ENCODE peak calls at places on chromosomes 13 and 19, in five cellular contexts. One of them, this sample, is unnamed.

GRCh38 chr19:23777216-23777615 is 18.5 kb upstream of the ZNF681 start:
- DNase-seq in A549: no peak
- DNase-seq in H1: no peak
- DNase-seq in HepG2: no peak
- DNase-seq in GM12878: no peak
- DNase-seq in this sample: no peak

GRCh38 chr19:45468159-45468651 is 409 bp downstream of the FOSB start:
- DNase-seq in A549: no peak
- DNase-seq in H1: no peak
- DNase-seq in HepG2: no peak
- DNase-seq in GM12878: no peak
- DNase-seq in this sample: no peak

GRCh38 chr13:40442826-40443225 is 223.6 kb downstream of the FOXO1 start:
- DNase-seq in A549: no peak
- DNase-seq in H1: no peak
- DNase-seq in HepG2: peak
- DNase-seq in GM12878: no peak
- DNase-seq in this sample: no peak

GRCh38 chr13:68081051-68081450 is 850.9 kb upstream of the PCDH9 start:
- DNase-seq in A549: no peak
- DNase-seq in H1: no peak
- DNase-seq in HepG2: no peak
- DNase-seq in GM12878: no peak
- DNase-seq in this sample: no peak

GRCh38 chr19:33468361-33469170 is 53.0 kb downstream of the PEPD start:
- DNase-seq in A549: no peak
- DNase-seq in H1: no peak
- DNase-seq in HepG2: no peak
- DNase-seq in GM12878: no peak
- DNase-seq in this sample: peak

GRCh38 chr13:106033634-106034033 is 501.8 kb downstream of the EFNB2 start:
- DNase-seq in A549: peak
- DNase-seq in H1: no peak
- DNase-seq in HepG2: peak
- DNase-seq in GM12878: no peak
- DNase-seq in this sample: no peak

GRCh38 chr19:58409010-58409790 is 751 bp downstream of the ZNF584 start:
- DNase-seq in A549: peak
- DNase-seq in H1: no peak
- DNase-seq in HepG2: no peak
- DNase-seq in GM12878: no peak
- DNase-seq in this sample: peak

GRCh38 chr19:4374451-4375163 is 25.7 kb downstream of the SH3GL1 start:
- DNase-seq in A549: peak
- DNase-seq in H1: no peak
- DNase-seq in HepG2: peak
- DNase-seq in GM12878: no peak
- DNase-seq in this sample: peak

GRCh38 chr13:41650706-41651105 is 193.4 kb downstream of the RGCC start:
- DNase-seq in A549: no peak
- DNase-seq in H1: no peak
- DNase-seq in HepG2: no peak
- DNase-seq in GM12878: no peak
- DNase-seq in this sample: no peak

GRCh38 chr19:35093941-35094647 is 21.5 kb upstream of the FXYD3 start:
- DNase-seq in A549: no peak
- DNase-seq in H1: no peak
- DNase-seq in HepG2: no peak
- DNase-seq in GM12878: no peak
- DNase-seq in this sample: no peak

GRCh38 chr13:66040506-66040905 is 1189.6 kb downstream of the PCDH9 start:
- DNase-seq in A549: no peak
- DNase-seq in H1: no peak
- DNase-seq in HepG2: no peak
- DNase-seq in GM12878: no peak
- DNase-seq in this sample: no peak

GRCh38 chr13:33169273-33169980 is 116.1 kb downstream of the STARD13 start:
- DNase-seq in A549: no peak
- DNase-seq in H1: no peak
- DNase-seq in HepG2: no peak
- DNase-seq in GM12878: no peak
- DNase-seq in this sample: no peak

GRCh38 chr13:98915563-98916348 is 62.1 kb downstream of the DOCK9 start:
- DNase-seq in A549: no peak
- DNase-seq in H1: no peak
- DNase-seq in HepG2: no peak
- DNase-seq in GM12878: no peak
- DNase-seq in this sample: no peak

GRCh38 chr13:85588359-85588758 is 210.9 kb downstream of the SLITRK6 start:
- DNase-seq in A549: no peak
- DNase-seq in H1: no peak
- DNase-seq in HepG2: no peak
- DNase-seq in GM12878: no peak
- DNase-seq in this sample: no peak

GRCh38 chr19:6717441-6717971 is 2.9 kb downstream of the C3 start:
- DNase-seq in A549: peak
- DNase-seq in H1: no peak
- DNase-seq in HepG2: no peak
- DNase-seq in GM12878: no peak
- DNase-seq in this sample: no peak

GRCh38 chr19:17114414-17114831 is 38.8 kb downstream of the MYO9B start:
- DNase-seq in A549: no peak
- DNase-seq in H1: no peak
- DNase-seq in HepG2: no peak
- DNase-seq in GM12878: no peak
- DNase-seq in this sample: no peak

GRCh38 chr19:22533761-22534160 is 100.4 kb upstream of the ZNF492 start:
- DNase-seq in A549: no peak
- DNase-seq in H1: no peak
- DNase-seq in HepG2: no peak
- DNase-seq in GM12878: no peak
- DNase-seq in this sample: no peak

GRCh38 chr13:114142640-114143490 is 10.4 kb upstream of the RASA3 start:
- DNase-seq in A549: no peak
- DNase-seq in H1: no peak
- DNase-seq in HepG2: no peak
- DNase-seq in GM12878: no peak
- DNase-seq in this sample: peak

GRCh38 chr19:45117666-45118065 is 24.7 kb downstream of the PPP1R37 start:
- DNase-seq in A549: no peak
- DNase-seq in H1: no peak
- DNase-seq in HepG2: no peak
- DNase-seq in GM12878: no peak
- DNase-seq in this sample: no peak

GRCh38 chr19:14059093-14059480 is 2.8 kb downstream of the PALM3 start:
- DNase-seq in A549: no peak
- DNase-seq in H1: no peak
- DNase-seq in HepG2: no peak
- DNase-seq in GM12878: no peak
- DNase-seq in this sample: peak

GRCh38 chr13:77213644-77214043 is 113.2 kb downstream of the MYCBP2 start:
- DNase-seq in A549: peak
- DNase-seq in H1: no peak
- DNase-seq in HepG2: no peak
- DNase-seq in GM12878: no peak
- DNase-seq in this sample: peak

GRCh38 chr13:27172495-27172842 is 858 bp upstream of the USP12 start:
- DNase-seq in A549: peak
- DNase-seq in H1: no peak
- DNase-seq in HepG2: no peak
- DNase-seq in GM12878: no peak
- DNase-seq in this sample: peak

GRCh38 chr19:47469719-47470118 is 2.0 kb downstream of the SLC8A2 start:
- DNase-seq in A549: no peak
- DNase-seq in H1: no peak
- DNase-seq in HepG2: no peak
- DNase-seq in GM12878: no peak
- DNase-seq in this sample: no peak

GRCh38 chr13:21611385-21611784 is 7.4 kb upstream of the MICU2 start:
- DNase-seq in A549: no peak
- DNase-seq in H1: no peak
- DNase-seq in HepG2: no peak
- DNase-seq in GM12878: no peak
- DNase-seq in this sample: no peak

GRCh38 chr19:10393137-10393536 is 10.2 kb downstream of the CDC37 start:
- DNase-seq in A549: no peak
- DNase-seq in H1: no peak
- DNase-seq in HepG2: no peak
- DNase-seq in GM12878: no peak
- DNase-seq in this sample: no peak

DNA sequence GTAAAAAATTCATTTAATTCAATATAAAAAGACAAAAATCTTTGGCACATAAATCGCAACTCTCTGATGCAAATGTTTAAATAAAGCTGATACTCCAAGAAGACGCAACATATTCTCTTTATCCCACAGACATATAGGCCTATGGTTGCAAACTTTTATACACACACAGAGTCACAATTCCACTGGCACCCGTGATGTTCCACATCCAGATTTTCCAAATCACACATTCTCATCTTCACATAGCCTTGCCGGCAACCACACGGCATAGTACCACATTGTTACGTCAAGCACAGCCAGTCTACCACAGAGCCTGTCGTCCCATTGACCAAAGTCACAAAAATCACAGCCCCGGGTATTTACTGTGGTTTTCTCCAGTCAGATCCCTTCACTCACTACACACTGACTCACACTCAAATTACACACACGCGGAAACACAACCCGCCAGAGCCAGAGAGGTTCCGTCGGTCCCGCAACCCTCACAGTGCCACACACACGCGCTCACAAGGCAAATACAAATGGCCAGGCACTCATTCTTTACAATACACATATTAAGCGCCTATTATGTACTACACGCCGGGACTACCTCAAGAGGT is 546 bp upstream of the ZNF546 start:
- DNase-seq in A549: peak
- DNase-seq in H1: no peak
- DNase-seq in HepG2: peak
- DNase-seq in GM12878: peak
- DNase-seq in this sample: peak
- TF ChIP-seq MAX in A549: no peak
- TF ChIP-seq MAX in H1: no peak
- TF ChIP-seq MAX in HepG2: peak
- TF ChIP-seq MAX in GM12878: no peak
- TF ChIP-seq MAX in this sample: no peak

DNA sequence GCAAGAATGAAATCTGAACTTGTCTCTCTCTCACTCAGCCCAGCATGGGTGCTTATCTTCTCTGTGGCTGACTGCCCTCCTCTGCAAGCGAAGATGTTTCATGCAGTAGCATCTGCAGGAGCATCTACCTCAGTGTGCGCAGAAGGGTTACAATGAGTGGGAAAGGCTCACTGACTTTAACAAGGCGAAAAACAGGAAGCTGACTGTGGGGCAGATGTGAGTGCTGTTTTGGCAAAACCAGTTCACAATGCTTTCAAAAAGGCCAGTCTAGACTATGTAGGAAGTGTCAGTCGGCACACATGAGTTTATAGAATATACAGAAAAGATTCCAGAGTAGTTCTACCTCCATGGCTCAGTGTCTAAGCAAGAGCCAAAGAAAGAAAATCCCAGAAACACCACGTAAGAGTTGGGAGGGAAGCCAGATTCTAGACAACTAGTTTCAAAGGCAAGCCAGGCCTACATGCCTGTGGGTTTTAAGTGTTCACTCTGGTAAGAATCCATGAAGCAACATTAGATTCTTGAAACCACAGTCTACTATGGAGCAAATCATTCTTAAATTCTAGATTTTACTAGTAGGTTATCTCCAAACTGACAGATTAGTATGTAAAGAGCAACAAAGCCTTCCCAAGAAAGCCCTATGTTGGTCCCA is 124.5 kb downstream of the ABCC4 start:
- DNase-seq in A549: no peak
- DNase-seq in H1: no peak
- DNase-seq in HepG2: no peak
- DNase-seq in GM12878: no peak
- DNase-seq in this sample: no peak
- TF ChIP-seq HDAC2 in A549: no peak
- TF ChIP-seq HDAC2 in H1: no peak
- TF ChIP-seq HDAC2 in HepG2: no peak
- TF ChIP-seq HDAC2 in GM12878: no peak
- TF ChIP-seq HDAC2 in this sample: no peak

GRCh38 chr19:2385053-2385721 is 25.1 kb downstream of the TMPRSS9 start:
- DNase-seq in A549: peak
- DNase-seq in H1: peak
- DNase-seq in HepG2: peak
- DNase-seq in GM12878: no peak
- DNase-seq in this sample: peak
- TF ChIP-seq MAX in A549: peak
- TF ChIP-seq MAX in H1: peak
- TF ChIP-seq MAX in HepG2: peak
- TF ChIP-seq MAX in GM12878: no peak
- TF ChIP-seq MAX in this sample: peak

GRCh38 chr13:30685320-30685859 is 50.0 kb upstream of the ALOX5AP start:
- DNase-seq in A549: no peak
- DNase-seq in H1: no peak
- DNase-seq in HepG2: no peak
- DNase-seq in GM12878: no peak
- DNase-seq in this sample: no peak

GRCh38 chr13:30689752-30690151 is 45.6 kb upstream of the ALOX5AP start:
- DNase-seq in A549: no peak
- DNase-seq in H1: no peak
- DNase-seq in HepG2: no peak
- DNase-seq in GM12878: no peak
- DNase-seq in this sample: no peak

GRCh38 chr13:30692108-30692507 is 43.2 kb upstream of the ALOX5AP start:
- DNase-seq in A549: no peak
- DNase-seq in H1: no peak
- DNase-seq in HepG2: no peak
- DNase-seq in GM12878: no peak
- DNase-seq in this sample: no peak

GRCh38 chr13:30685987-30686386 is 49.4 kb upstream of the ALOX5AP start:
- DNase-seq in A549: no peak
- DNase-seq in H1: no peak
- DNase-seq in HepG2: no peak
- DNase-seq in GM12878: no peak
- DNase-seq in this sample: no peak

DNA sequence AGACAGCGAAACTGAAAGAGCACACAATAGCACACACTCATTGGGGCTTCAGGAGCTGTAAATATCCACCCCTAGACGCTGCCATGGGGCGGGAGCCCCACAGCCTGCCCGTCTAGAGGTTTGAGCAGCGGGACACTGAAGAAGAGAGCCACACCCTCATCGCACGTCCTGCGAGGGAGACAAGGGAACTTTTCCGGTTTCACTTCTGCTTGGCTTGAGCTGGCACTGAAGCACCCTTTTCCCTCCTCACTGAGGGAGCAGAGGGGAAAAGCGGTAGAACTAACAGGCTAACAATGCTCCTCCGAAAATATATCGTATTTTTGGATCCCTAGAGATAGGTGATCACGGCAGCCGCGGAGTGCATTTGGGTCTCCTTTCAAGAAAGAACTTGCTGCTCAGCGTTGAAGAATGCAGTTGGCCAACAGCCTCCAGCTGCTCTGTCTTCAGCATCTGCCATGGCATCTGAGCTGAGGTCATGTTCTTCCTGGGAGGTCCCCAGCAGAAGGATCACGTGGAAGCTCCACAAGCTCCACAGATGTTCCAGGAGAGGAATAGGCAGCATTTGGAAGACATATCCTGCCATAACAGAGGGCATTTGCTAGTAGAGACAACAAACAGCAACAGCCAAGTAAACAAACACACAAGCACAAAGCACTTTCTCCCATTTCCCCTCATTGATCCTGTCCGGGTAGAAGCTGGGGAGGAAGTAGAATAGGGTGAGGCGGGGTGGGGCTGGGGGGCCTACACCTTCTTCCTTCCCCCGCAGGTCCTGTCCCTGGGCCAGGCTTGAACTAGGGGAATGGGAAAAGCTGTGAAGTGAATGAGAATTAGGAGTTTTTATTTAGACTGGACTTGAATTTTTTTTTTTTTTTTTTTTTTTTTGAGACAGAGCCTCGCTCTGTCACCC is 44.8 kb upstream of the ALOX5AP start:
- DNase-seq in A549: peak
- DNase-seq in H1: no peak
- DNase-seq in HepG2: no peak
- DNase-seq in GM12878: no peak
- DNase-seq in this sample: no peak
- TF ChIP-seq HDAC2 in A549: no peak
- TF ChIP-seq HDAC2 in H1: no peak
- TF ChIP-seq HDAC2 in HepG2: no peak
- TF ChIP-seq HDAC2 in GM12878: no peak
- TF ChIP-seq HDAC2 in this sample: no peak